ENCODE peak calls at places on chromosomes 5 and 9, in four cellular contexts. N is mesendoderm; S is psoas muscle; L is effector memory CD4-positive, alpha-beta T cell. M is an unnamed sample. For H3K4me1, the result is how much of the 10 kb centered on the place peaks cover.

GRCh38 chr9:101848485-101848919 is 110.1 kb upstream of the GRIN3A start:
- DNase-seq in N (no peak), S (no peak), L (no peak), M (peak)

GRCh38 chr5:75756991-75757390 is 39.8 kb upstream of the POC5 start:
- DNase-seq in N (no peak), S (no peak), L (no peak), M (no peak)

GRCh38 chr5:179827684-179828083 is 7.0 kb downstream of the SQSTM1 start:
- DNase-seq in N (no peak), S (no peak), L (no peak), M (peak)

GRCh38 chr9:92294297-92294676 is 790 bp upstream of the IARS1 start:
- DNase-seq in N (peak), S (no peak), L (no peak), M (peak)

GRCh38 chr5:170570492-170570891 is 66.7 kb downstream of the KCNIP1 start:
- DNase-seq in N (no peak), S (no peak), L (no peak), M (no peak)

GRCh38 chr9:109399258-109399767 is 78.5 kb upstream of the EPB41L4B start:
- DNase-seq in N (no peak), S (no peak), L (no peak), M (no peak)

GRCh38 chr9:15308511-15308910 is 1.5 kb upstream of the TTC39B start:
- DNase-seq in N (no peak), S (no peak), L (no peak), M (no peak)

GRCh38 chr5:148873690-148874485 is 47.5 kb downstream of the ADRB2 start:
- DNase-seq in N (no peak), S (no peak), L (no peak), M (no peak)

GRCh38 chr5:80784451-80784850 is 129.7 kb upstream of the DHFR start:
- DNase-seq in N (no peak), S (no peak), L (no peak), M (no peak)

GRCh38 chr5:179387151-179388110 is 42.2 kb upstream of the ADAMTS2 start:
- DNase-seq in N (no peak), S (no peak), L (no peak), M (no peak)

GRCh38 chr5:40904994-40905306 is 4.3 kb upstream of the C7 start:
- DNase-seq in N (no peak), S (no peak), L (no peak), M (no peak)
- H3K27ac ChIP-seq in N (no peak), S (no peak), L (no peak), M (peak)

GRCh38 chr9:87280421-87280820 is 217.2 kb upstream of the DAPK1 start:
- DNase-seq in N (no peak), S (no peak), L (no peak), M (no peak)

GRCh38 chr9:87277346-87277745 is 220.3 kb upstream of the DAPK1 start:
- DNase-seq in N (no peak), S (no peak), L (no peak), M (no peak)

GRCh38 chr9:87276327-87276841 is 221.3 kb upstream of the DAPK1 start:
- DNase-seq in N (no peak), S (no peak), L (no peak), M (peak)

GRCh38 chr9:87276851-87277251 is 220.8 kb upstream of the DAPK1 start:
- DNase-seq in N (no peak), S (no peak), L (no peak), M (peak)

GRCh38 chr9:87278971-87279731 is 218.5 kb upstream of the DAPK1 start:
- DNase-seq in N (no peak), S (no peak), L (no peak), M (no peak)
- H3K4me1 ChIP-seq in N (under half), S (under half), L (under half), M (under half)

GRCh38 chr9:95772320-95773060 is 103.0 kb upstream of the ERCC6L2 start:
- DNase-seq in N (peak), S (peak), L (no peak), M (peak)
- H3K27ac ChIP-seq in N (peak), S (no peak), L (no peak), M (no peak)

DNA sequence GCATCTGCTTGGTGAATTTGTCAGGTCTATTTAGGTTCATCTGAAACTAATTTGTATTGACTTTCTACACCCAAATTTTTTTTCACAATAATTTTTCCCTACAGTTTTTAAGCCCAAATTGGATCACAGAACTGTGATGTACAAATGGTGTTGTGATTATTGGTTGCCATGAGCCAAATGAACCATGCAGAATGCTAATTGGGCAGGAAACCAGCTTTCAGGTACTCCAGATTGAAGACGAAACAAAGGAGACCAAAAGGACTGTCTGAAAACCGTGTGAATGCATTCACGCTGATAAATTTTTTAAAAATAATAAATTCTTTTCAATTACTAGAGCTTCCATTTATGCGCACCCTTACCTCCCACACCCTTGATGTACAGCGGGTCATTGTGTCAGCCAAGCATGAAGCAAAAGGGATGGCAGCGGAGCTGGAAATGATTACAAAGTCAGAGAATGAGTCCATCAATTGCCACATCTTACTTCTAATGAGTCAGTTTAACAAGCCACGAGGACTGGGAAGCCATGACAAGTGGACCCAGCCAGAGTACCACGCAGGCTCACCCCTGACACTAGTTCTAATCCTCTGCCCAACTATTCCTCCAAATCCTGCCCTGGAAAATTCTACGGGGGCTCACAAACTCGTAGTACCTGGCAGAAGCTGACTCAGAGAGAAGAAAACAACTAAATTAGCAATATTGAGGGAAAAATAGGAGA is 66.5 kb downstream of the SEMA6A start:
- DNase-seq in N (no peak), S (no peak), L (no peak), M (no peak)
- H3K4me1 ChIP-seq in N (under half), S (under half), L (under half), M (under half)

GRCh38 chr9:12923472-12924009 is 148.7 kb downstream of the LURAP1L start:
- DNase-seq in N (no peak), S (peak), L (no peak), M (no peak)
- H3K27ac ChIP-seq in N (no peak), S (no peak), L (no peak), M (no peak)

GRCh38 chr5:131272365-131273123 is 8.7 kb downstream of the CDC42SE2 start:
- DNase-seq in N (no peak), S (no peak), L (no peak), M (no peak)

GRCh38 chr5:131265318-131265803 is 1.5 kb downstream of the CDC42SE2 start:
- DNase-seq in N (peak), S (no peak), L (no peak), M (peak)

GRCh38 chr5:131264453-131265200 is 774 bp downstream of the CDC42SE2 start:
- DNase-seq in N (peak), S (peak), L (no peak), M (peak)

GRCh38 chr5:131270809-131271208 is 7.0 kb downstream of the CDC42SE2 start:
- DNase-seq in N (peak), S (no peak), L (no peak), M (no peak)

DNA sequence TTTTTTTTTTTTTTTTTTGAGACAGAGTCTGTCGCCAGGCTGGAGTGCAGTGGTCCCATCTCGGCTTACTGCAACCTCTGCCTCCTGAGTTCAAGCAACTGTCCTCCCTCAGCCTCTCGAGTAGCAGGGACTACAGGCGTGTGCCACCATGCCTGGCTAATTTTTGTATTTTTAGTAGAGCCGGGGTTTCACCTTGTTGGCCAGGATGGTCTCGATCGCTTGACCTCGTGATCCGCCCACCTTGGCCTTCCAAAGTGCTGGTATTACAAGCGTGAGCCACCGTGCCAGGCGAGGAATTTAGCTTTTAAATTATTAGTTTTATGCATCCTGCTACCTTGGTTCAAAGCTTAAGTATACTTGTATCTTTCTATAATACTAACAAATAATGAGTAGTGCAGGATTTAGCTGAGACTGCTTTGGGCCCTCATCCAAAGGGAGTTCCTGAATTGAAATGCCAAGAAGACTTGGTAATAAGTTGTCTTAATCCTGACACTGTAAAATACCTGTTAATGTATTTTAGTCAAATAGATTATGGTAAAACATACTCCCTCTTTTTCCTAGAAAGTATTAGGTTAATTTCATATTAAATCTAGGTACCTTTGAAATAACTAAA is 5.0 kb downstream of the CDC42SE2 start:
- DNase-seq in N (no peak), S (no peak), L (no peak), M (no peak)
- H3K4me1 ChIP-seq in N (under half), S (under half), L (under half), M (under half)

DNA sequence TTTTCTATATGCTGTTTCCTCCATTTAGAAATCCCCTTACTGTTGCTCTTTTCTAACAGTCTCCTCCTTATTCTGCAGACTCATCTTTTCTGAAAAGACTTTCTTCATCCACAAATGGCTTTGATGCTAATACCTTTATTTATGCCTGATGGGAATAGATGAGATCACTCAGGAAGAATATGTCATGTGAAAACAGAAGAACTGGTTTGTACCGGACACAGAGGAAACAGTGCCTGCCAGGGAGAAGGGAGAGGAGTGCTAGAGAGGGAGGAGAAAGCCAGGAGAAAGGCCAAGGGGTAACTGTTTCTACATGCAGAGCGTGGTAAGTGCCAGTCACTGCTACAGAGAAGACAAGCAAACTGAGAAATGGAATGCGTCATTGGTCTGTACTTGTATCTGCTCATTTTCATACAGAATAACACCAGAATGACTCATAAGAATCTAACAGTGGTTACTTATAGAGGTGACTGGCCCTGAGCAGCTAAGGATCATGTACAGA is 45.9 kb upstream of the PJA2 start:
- DNase-seq in N (no peak), S (peak), L (no peak), M (peak)
- H3K27ac ChIP-seq in N (no peak), S (peak), L (no peak), M (peak)

DNA sequence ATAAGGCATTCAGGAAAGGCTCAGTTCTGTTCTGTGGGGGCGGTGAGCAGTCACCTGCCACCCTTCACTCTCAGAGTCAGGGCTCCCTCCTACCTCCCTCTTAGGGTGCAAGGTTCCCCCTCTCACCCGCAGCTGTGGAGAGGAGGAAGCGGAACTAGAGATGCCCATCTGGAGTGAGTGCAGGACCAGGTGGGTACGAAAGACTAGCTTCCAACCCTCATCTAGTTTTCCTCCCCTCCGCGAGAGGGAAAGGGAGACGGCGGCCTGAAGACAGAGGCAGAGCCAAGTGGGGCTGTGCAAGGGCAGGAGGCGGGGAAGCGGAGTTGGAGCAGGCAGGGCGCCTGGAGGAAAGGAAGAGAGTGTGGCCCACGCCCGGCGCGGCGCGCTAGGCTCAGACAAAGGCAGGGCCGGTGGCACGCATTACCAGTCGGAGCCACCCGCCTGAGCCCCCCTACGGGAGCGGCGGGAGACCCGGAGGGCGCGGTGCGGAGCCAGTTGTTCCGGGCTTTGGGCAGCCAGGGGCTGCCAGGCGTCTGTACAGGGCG is 7.3 kb downstream of the PRR7 start:
- DNase-seq in N (no peak), S (no peak), L (no peak), M (no peak)
- H3K4me1 ChIP-seq in N (under half), S (under half), L (under half), M (under half)

GRCh38 chr5:131608597-131608996 is 26.4 kb downstream of the RAPGEF6 start:
- DNase-seq in N (no peak), S (no peak), L (no peak), M (no peak)

GRCh38 chr5:131605086-131605485 is 29.9 kb downstream of the RAPGEF6 start:
- DNase-seq in N (no peak), S (no peak), L (no peak), M (no peak)

GRCh38 chr5:131609774-131610173 is 25.3 kb downstream of the RAPGEF6 start:
- DNase-seq in N (no peak), S (no peak), L (no peak), M (no peak)

GRCh38 chr5:131607903-131608540 is 27.0 kb downstream of the RAPGEF6 start:
- DNase-seq in N (no peak), S (no peak), L (no peak), M (no peak)

GRCh38 chr5:131607418-131607817 is 27.6 kb downstream of the RAPGEF6 start:
- DNase-seq in N (no peak), S (no peak), L (no peak), M (no peak)
- H3K27ac ChIP-seq in N (no peak), S (no peak), L (no peak), M (no peak)

GRCh38 chr9:95063300-95063699 is 254.2 kb downstream of the FANCC start:
- DNase-seq in N (no peak), S (no peak), L (no peak), M (no peak)

GRCh38 chr9:95065224-95065623 is 252.3 kb downstream of the FANCC start:
- DNase-seq in N (no peak), S (no peak), L (no peak), M (no peak)

GRCh38 chr9:95070549-95071021 is 246.9 kb downstream of the FANCC start:
- DNase-seq in N (peak), S (no peak), L (no peak), M (no peak)

GRCh38 chr9:95067888-95068287 is 249.6 kb downstream of the FANCC start:
- DNase-seq in N (no peak), S (no peak), L (no peak), M (no peak)

GRCh38 chr9:95067057-95067456 is 250.5 kb downstream of the FANCC start:
- DNase-seq in N (no peak), S (no peak), L (no peak), M (no peak)
- H3K4me1 ChIP-seq in N (under half), S (half or more), L (under half), M (under half)